ENCODE peak calls at places on chromosome 9, in five cellular contexts. G is sigmoid colon, D is Peyer's patch, E is uterus, Z is heart left ventricle. L is an unnamed sample. For H3K9me3, the result is how much of the 10 kb centered on the place peaks cover.

GRCh38 chr9:13728917-13729811 is 449.7 kb upstream of the MPDZ start:
- DNase-seq in E (no peak), Z (no peak), D (no peak), G (no peak), L (no peak)

GRCh38 chr9:89538874-89539273 is 41.0 kb upstream of the SEMA4D start:
- DNase-seq in Z (no peak), G (no peak), D (no peak), E (no peak), L (no peak)

GRCh38 chr9:12680757-12681156 is 12.4 kb upstream of the TYRP1 start:
- DNase-seq in D (no peak), Z (no peak), E (no peak), G (no peak), L (no peak)

GRCh38 chr9:68838245-68838644 is 133.2 kb downstream of the PIP5K1B start:
- DNase-seq in D (no peak), E (no peak), G (no peak), Z (no peak), L (no peak)

GRCh38 chr9:69573666-69574456 is 98.3 kb downstream of the APBA1 start:
- DNase-seq in D (no peak), G (no peak), Z (no peak), E (no peak), L (no peak)

GRCh38 chr9:97761066-97761598 is 64.0 kb upstream of the XPA start:
- DNase-seq in Z (no peak), G (no peak), D (peak), E (no peak), L (no peak)

GRCh38 chr9:77673912-77674791 is 26.0 kb upstream of the GNA14 start:
- DNase-seq in G (no peak), D (no peak), E (no peak), Z (no peak), L (no peak)

GRCh38 chr9:81459591-81459990 is 229.8 kb downstream of the TLE1 start:
- DNase-seq in D (no peak), G (no peak), Z (no peak), E (no peak), L (no peak)

GRCh38 chr9:113542741-113543140 is 79.2 kb downstream of the RGS3 start:
- DNase-seq in G (peak), D (peak), E (no peak), Z (peak), L (no peak)

GRCh38 chr9:69466151-69466550 is 141.1 kb downstream of the ENTREP1 start:
- DNase-seq in G (no peak), Z (no peak), D (no peak), E (no peak), L (no peak)

GRCh38 chr9:121567142-121568100 is 67.8 kb upstream of the GGTA1 start:
- DNase-seq in D (no peak), E (peak), G (peak), Z (no peak), L (no peak)

GRCh38 chr9:69132391-69132790 is 41.7 kb upstream of the TJP2 start:
- DNase-seq in D (peak), E (no peak), G (no peak), Z (no peak), L (no peak)

GRCh38 chr9:137295313-137296213 is 6.5 kb downstream of the NRARP start:
- DNase-seq in D (no peak), G (no peak), E (no peak), Z (peak), L (no peak)

GRCh38 chr9:95283678-95284077 is 33.8 kb downstream of the FANCC start:
- DNase-seq in Z (no peak), G (no peak), E (no peak), D (no peak), L (no peak)
- H3K4me3 ChIP-seq in Z (no peak), G (no peak), E (no peak), D (no peak), L (no peak)

GRCh38 chr9:14752271-14752670 is 29.7 kb upstream of the CER1 start:
- DNase-seq in Z (no peak), D (no peak), G (no peak), E (no peak), L (no peak)
- TF ChIP-seq POLR2A in Z (no peak), D (no peak), G (no peak), E (no peak), L (no peak)

DNA sequence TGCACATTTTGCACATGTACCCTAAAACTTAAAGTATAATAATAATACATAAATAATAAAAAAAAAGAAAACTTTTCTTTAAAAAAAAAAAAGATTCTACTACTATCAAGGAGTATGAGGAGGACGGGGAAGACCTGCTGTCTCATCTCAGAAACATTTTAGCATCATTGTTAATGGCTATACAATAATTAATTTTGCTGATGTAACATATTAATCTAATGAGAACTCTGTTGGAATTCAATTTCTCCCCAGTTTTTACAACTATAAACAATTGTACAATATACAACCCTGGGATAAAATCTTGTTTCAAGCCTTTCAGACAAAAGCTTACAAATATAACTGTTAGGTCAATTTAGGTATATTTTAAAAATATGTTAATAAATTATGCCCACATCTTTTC is 139.0 kb upstream of the GRIN3A start:
- DNase-seq in Z (no peak), E (no peak), D (no peak), G (no peak), L (no peak)
- H3K9me3 ChIP-seq in Z (under half), E (under half), D (under half), G (under half), L (under half)

GRCh38 chr9:111900934-111901612 is 4.5 kb downstream of the UGCG start:
- DNase-seq in E (no peak), Z (no peak), G (no peak), D (no peak), L (no peak)

GRCh38 chr9:111897831-111898144 is 1.2 kb downstream of the UGCG start:
- DNase-seq in E (no peak), Z (no peak), G (no peak), D (peak), L (no peak)

GRCh38 chr9:111898331-111899096 is 1.9 kb downstream of the UGCG start:
- DNase-seq in Z (no peak), D (no peak), E (no peak), G (no peak), L (no peak)

GRCh38 chr9:111902396-111903147 is 6.0 kb downstream of the UGCG start:
- DNase-seq in D (no peak), G (no peak), Z (no peak), E (no peak), L (no peak)

DNA sequence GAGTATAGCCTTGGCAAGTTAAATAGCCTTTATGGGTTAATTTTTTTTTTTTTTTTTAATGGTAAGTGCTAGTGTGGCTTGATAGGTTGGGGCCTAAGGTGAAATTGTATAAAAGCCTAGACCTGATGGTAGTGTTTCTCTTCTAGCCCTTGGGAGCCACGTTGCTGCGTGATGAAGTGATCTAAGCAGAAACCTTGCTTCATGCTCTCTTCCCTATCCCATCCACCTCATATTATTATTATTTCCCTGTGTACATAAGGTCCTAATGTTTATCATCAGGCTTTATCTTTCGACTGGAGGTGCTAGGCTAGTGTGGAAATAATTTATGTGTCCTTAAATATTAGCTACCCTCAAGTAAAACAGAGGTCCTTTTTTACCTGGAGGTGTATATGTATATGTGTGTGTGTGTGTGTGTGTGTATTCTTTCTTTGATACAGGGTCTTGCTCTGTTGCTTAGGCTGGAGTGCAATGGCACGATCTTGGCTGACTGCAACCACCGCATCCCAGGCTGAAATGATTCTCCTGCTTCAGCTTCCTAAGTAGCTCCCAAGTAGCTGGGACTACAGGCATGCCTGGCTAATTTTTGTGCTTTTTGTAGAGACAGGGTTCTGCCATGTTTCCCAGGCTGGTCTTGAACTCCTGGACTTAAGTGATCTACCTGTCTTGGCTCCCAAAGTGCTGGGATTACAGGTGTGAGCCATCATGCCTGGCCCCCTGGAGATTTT is 3.6 kb downstream of the UGCG start:
- DNase-seq in D (no peak), Z (no peak), G (no peak), E (no peak), L (no peak)
- H3K4me3 ChIP-seq in D (peak), Z (no peak), G (no peak), E (no peak), L (peak)

GRCh38 chr9:129868571-129869486 is 33.6 kb downstream of the USP20 start:
- DNase-seq in G (no peak), Z (no peak), D (peak), E (no peak), L (no peak)
- TF ChIP-seq POLR2A in G (no peak), Z (no peak), D (no peak), E (no peak), L (no peak)

L was measured in right lobe of liver.